ENCODE peak calls at places on chromosomes 16 and 17, in five cellular contexts. A is ACHN, L is NCI-H1048, I is ascending aorta, Z is ecto neural progenitor cell. X is an unnamed sample.

GRCh38 chr16:471353-472198 is 46.1 kb downstream of the RAB11FIP3 start:
- DNase-seq in Z (peak; percentile 73), I (no peak), A (peak; percentile 27), L (no peak), X (no peak)

GRCh38 chr17:44212507-44213402 is 6.7 kb downstream of the UBTF start:
- DNase-seq in I (no peak), L (no peak), Z (no peak), A (no peak), X (no peak)

GRCh38 chr16:86872833-86873232 is 294.5 kb downstream of the FOXL1 start:
- DNase-seq in A (no peak), I (no peak), Z (no peak), L (no peak), X (no peak)

GRCh38 chr17:4497101-4497824 is 1.4 kb upstream of the SPNS2 start:
- DNase-seq in Z (no peak), I (peak; percentile 91), L (no peak), A (peak; percentile 99), X (no peak)

GRCh38 chr16:3087836-3088235 is 11.3 kb downstream of the ZSCAN10 start:
- DNase-seq in I (no peak), L (no peak), A (no peak), Z (no peak), X (no peak)

GRCh38 chr16:55035037-55035436 is 104.4 kb downstream of the IRX5 start:
- DNase-seq in A (peak; percentile 52), L (no peak), I (peak; percentile 59), Z (peak; percentile 76), X (no peak)

GRCh38 chr16:74737521-74737920 is 36.9 kb upstream of the MLKL start:
- DNase-seq in I (no peak), A (no peak), L (no peak), Z (no peak), X (no peak)

GRCh38 chr16:89853306-89853993 is 19.9 kb upstream of the TCF25 start:
- DNase-seq in L (no peak), Z (no peak), I (no peak), A (no peak), X (no peak)

GRCh38 chr17:72754513-72754912 is 338.0 kb downstream of the SLC39A11 start:
- DNase-seq in Z (no peak), A (no peak), L (no peak), I (no peak), X (no peak)

GRCh38 chr16:4837733-4838501 is 9.2 kb downstream of the GLYR1 start:
- DNase-seq in L (no peak), I (no peak), Z (no peak), A (peak; percentile 52), X (no peak)

GRCh38 chr17:30372755-30373154 is 6.0 kb upstream of the CPD start:
- DNase-seq in Z (no peak), L (no peak), I (no peak), A (no peak), X (no peak)